ENCODE peak calls at places on chromosome 9, in six cellular contexts. G is PC-3, Y is GM23248, E is HCT116, I is SK-N-SH, W is MM.1S. T is an unnamed sample.

GRCh38 chr9:6040077-6040476 is 24.7 kb upstream of the RANBP6 start:
- DNase-seq in G (no peak), E (no peak), W (no peak), Y (no peak), I (no peak), T (no peak)

GRCh38 chr9:115250646-115251045 is 132.7 kb upstream of the TNC start:
- DNase-seq in W (no peak), E (no peak), I (no peak), Y (peak; percentile 60), G (peak; percentile 83), T (no peak)

GRCh38 chr9:127979015-127979332 is 1.8 kb downstream of the EEIG1 start:
- DNase-seq in W (no peak), Y (no peak), I (no peak), E (no peak), G (no peak), T (no peak)

GRCh38 chr9:87147803-87148202 is 200.5 kb upstream of the GAS1 start:
- DNase-seq in Y (no peak), W (no peak), G (no peak), E (no peak), I (no peak), T (no peak)

GRCh38 chr9:6632516-6633328 is 12.8 kb downstream of the GLDC start:
- DNase-seq in I (no peak), E (no peak), G (no peak), Y (no peak), W (no peak), T (no peak)

GRCh38 chr9:115264333-115264732 is 146.4 kb upstream of the TNC start:
- DNase-seq in I (no peak), Y (peak; percentile 60), W (no peak), E (no peak), G (no peak), T (no peak)

GRCh38 chr9:126682113-126682810 is 68.5 kb downstream of the LMX1B start:
- DNase-seq in G (no peak), E (no peak), W (no peak), Y (no peak), I (no peak), T (peak; percentile 1)

GRCh38 chr9:134534661-134535080 is 106.9 kb upstream of the COL5A1 start:
- DNase-seq in W (no peak), G (no peak), E (no peak), Y (no peak), I (no peak), T (no peak)

GRCh38 chr9:109319072-109319630 is 1.7 kb downstream of the EPB41L4B start:
- DNase-seq in E (no peak), I (peak; percentile 58), G (peak; percentile 49), W (no peak), Y (no peak), T (peak; percentile 49)

GRCh38 chr9:708182-708555 is 133.3 kb upstream of the DMRT1 start:
- DNase-seq in G (no peak), I (no peak), W (peak; percentile 20), Y (peak; percentile 54), E (no peak), T (no peak)

GRCh38 chr9:133485531-133486260 is 6.8 kb upstream of the SLC2A6 start:
- DNase-seq in E (no peak), W (peak; percentile 9), Y (no peak), I (no peak), G (no peak), T (no peak)

GRCh38 chr9:84563691-84564090 is 105.8 kb upstream of the NTRK2 start:
- DNase-seq in I (no peak), E (no peak), G (no peak), W (no peak), Y (no peak), T (no peak)

GRCh38 chr9:110069326-110070248 is 138.4 kb downstream of the C9orf152 start:
- DNase-seq in I (no peak), Y (peak; percentile 97), G (peak; percentile 84), E (no peak), W (no peak), T (no peak)

GRCh38 chr9:69299316-69299715 is 25.7 kb upstream of the ENTREP1 start:
- DNase-seq in Y (no peak), E (no peak), I (no peak), G (no peak), W (no peak), T (no peak)

GRCh38 chr9:131511880-131512279 is 9.2 kb downstream of the POMT1 start:
- DNase-seq in E (no peak), G (no peak), W (no peak), I (no peak), Y (no peak), T (no peak)

GRCh38 chr9:110126986-110127864 is 80.7 kb downstream of the C9orf152 start:
- DNase-seq in W (no peak), I (no peak), Y (no peak), E (no peak), G (no peak), T (peak; percentile 41)

GRCh38 chr9:134741846-134742245 is 100.2 kb downstream of the COL5A1 start:
- DNase-seq in E (no peak), Y (no peak), W (no peak), I (no peak), G (no peak), T (no peak)

GRCh38 chr9:132250324-132251262 is 88.7 kb downstream of the NTNG2 start:
- DNase-seq in E (no peak), W (no peak), I (no peak), G (no peak), Y (no peak), T (no peak)

GRCh38 chr9:132662152-132662945 is 7.4 kb downstream of the DDX31 start:
- DNase-seq in I (no peak), G (no peak), E (no peak), Y (no peak), W (no peak), T (no peak)

GRCh38 chr9:98781588-98782383 is 14.6 kb downstream of the ANKS6 start:
- DNase-seq in Y (no peak), E (peak; percentile 89), I (no peak), W (no peak), G (peak; percentile 78), T (no peak)

GRCh38 chr9:113922160-113922559 is 46.1 kb downstream of the ZNF618 start:
- DNase-seq in E (no peak), Y (no peak), G (no peak), I (no peak), W (peak; percentile 7), T (no peak)

GRCh38 chr9:116423149-116423548 is 264.0 kb upstream of the TRIM32 start:
- DNase-seq in W (no peak), I (no peak), Y (no peak), E (no peak), G (no peak), T (no peak)

GRCh38 chr9:114633452-114634089 is 22.5 kb downstream of the TMEM268 start:
- DNase-seq in G (peak; percentile 70), I (no peak), E (no peak), Y (peak; percentile 15), W (no peak), T (no peak)

GRCh38 chr9:115494958-115495690 is 377.2 kb upstream of the TNC start:
- DNase-seq in E (no peak), Y (no peak), I (peak; percentile 41), G (peak; percentile 80), W (no peak), T (no peak)

GRCh38 chr9:7879551-7880245 is 80.1 kb upstream of the DMAC1 start:
- DNase-seq in I (no peak), E (no peak), G (no peak), W (no peak), Y (no peak), T (peak; percentile 88)

GRCh38 chr9:33161011-33161588 is 6.0 kb downstream of the B4GALT1 start:
- DNase-seq in I (peak; percentile 62), E (peak; percentile 88), W (no peak), G (peak; percentile 93), Y (peak; percentile 96), T (peak; percentile 19)

GRCh38 chr9:87434341-87434740 is 63.3 kb upstream of the DAPK1 start:
- DNase-seq in I (no peak), E (no peak), W (no peak), G (no peak), Y (no peak), T (no peak)

DNA sequence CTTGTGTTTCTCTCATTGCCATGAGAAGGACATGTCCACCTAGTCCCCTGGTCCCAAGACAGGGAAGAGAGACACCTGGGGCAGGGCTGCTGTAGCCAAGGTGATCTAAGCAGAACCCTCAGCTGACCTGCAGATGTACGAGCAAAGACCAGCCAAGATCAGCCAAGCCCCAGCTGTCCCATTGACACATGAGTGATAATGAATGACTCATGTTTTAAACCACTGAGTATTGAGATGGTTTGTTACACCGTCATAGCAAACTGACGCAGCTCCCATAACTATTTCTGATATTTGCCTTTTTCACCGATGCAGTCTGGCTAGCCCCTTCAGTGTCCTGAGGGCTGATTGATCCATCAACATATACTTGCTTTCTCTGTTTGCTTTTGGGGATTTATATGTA is 6.7 kb downstream of the OR1K1 start:
- DNase-seq in Y (no peak), I (no peak), W (no peak), E (no peak), G (no peak), T (no peak)
- TF ChIP-seq EZH2phosphoT487 in Y (no peak), I (no peak), W (no peak), E (no peak), G (no peak), T (no peak)

GRCh38 chr9:34334337-34334824 is 5.0 kb downstream of the NUDT2 start:
- DNase-seq in E (no peak), W (no peak), I (no peak), G (no peak), Y (no peak), T (peak; percentile 42)
- H3K9ac ChIP-seq in E (no peak overlapping the region), W (no peak overlapping the region), I (no peak overlapping the region), G (no peak overlapping the region), Y (no peak overlapping the region), T (peak overlapping the region; percentile 39)

DNA sequence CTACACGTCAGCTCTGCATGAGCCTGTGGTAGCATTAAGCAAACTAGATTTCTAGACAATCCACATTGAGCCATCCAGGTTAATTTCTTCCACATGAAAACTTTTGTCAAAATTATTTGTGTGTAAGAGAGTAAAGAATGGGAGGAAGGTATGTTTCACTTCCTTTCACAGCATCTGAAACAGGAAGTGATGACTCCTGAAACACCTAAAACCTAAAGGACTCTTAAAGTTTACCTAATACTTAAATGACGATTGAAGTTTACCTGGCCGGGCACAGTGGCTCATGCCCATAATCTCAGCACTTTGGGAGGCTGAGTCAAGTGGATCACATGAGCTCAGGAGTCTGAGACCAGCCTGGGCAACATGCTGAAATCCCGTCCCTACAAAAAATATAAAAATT is 223.8 kb downstream of the CEMIP2 start:
- DNase-seq in G (no peak), E (no peak), I (no peak), Y (no peak), W (no peak), T (no peak)
- TF ChIP-seq EZH2phosphoT487 in G (no peak), E (no peak), I (no peak), Y (no peak), W (no peak), T (no peak)

DNA sequence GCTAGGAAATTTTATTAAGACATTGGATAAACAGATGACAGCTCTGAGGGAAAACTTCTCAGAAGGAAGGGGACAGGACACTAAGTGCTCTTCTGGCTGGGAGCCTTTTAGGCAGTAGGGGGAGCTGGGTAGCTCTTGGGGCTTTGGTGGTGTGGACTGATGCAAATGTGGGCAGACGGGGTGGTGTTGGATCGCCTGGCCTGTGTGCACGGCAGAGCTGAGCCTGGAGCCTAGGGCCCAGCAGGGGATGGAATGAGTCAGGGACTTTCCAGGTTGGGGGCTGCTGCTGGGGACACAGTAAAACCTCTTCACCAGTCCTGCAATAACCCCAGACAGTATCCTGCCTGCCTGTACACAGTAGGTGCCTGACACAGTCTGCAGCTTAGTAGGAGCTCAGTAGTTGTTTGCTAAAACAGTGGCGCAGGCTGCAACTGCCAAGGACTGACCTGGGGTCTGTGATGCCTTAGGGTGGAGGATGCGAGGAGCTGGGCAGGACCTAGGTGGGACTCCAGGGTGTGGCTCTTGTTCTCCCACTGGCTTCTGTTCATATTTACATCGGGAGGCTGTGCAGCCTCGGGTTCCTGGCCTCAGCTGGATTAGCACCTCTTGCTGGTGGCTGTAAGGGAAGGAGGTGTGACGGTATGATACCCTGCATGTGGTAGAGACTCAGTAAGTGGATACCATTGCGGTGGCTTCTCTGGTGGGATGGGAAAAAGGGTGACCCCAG is 83.8 kb downstream of the DAB2IP start:
- DNase-seq in I (no peak), E (no peak), Y (peak; percentile 79), G (peak; percentile 11), W (no peak), T (peak; percentile 80)
- H3K9ac ChIP-seq in I (no peak overlapping the region), E (peak overlapping the region; percentile 60), Y (peak overlapping the region; percentile 67), G (no peak overlapping the region), W (no peak overlapping the region), T (no peak overlapping the region)

T was measured in neural progenitor cell.